ENCODE peak calls at places on chromosomes 2 and 18, in four cellular contexts. V is GM12878, G is HEK293T, U is HepG2. D is an unnamed sample.

GRCh38 chr18:49655266-49656097 is 93.6 kb downstream of the LIPG start:
- DNase-seq in V (no peak), G (no peak), U (no peak), D (no peak)

GRCh38 chr2:2229898-2230817 is 100.9 kb downstream of the MYT1L start:
- DNase-seq in V (no peak), G (no peak), U (no peak), D (no peak)

GRCh38 chr2:129087133-129087813 is 768.6 kb upstream of the HS6ST1 start:
- DNase-seq in V (no peak), G (no peak), U (no peak), D (no peak)

GRCh38 chr2:236939271-236939670 is 146.4 kb upstream of the COPS8 start:
- DNase-seq in V (no peak), G (no peak), U (no peak), D (no peak)

GRCh38 chr2:30465171-30465545 is 18.1 kb downstream of the LCLAT1 start:
- DNase-seq in V (no peak), G (no peak), U (no peak), D (peak)

GRCh38 chr2:141630531-141630930 is 500.3 kb downstream of the LRP1B start:
- DNase-seq in V (no peak), G (no peak), U (no peak), D (no peak)

GRCh38 chr2:67669796-67670195 is 272.7 kb downstream of the ETAA1 start:
- DNase-seq in V (no peak), G (no peak), U (no peak), D (no peak)

GRCh38 chr18:5995626-5996025 is 100.3 kb upstream of the TMEM200C start:
- DNase-seq in V (no peak), G (no peak), U (no peak), D (no peak)

GRCh38 chr2:111123751-111124150 is 3.0 kb downstream of the BCL2L11 start:
- DNase-seq in V (no peak), G (no peak), U (no peak), D (no peak)

GRCh38 chr2:173690349-173690748 is 274.8 kb downstream of the SP3 start:
- DNase-seq in V (no peak), G (no peak), U (no peak), D (no peak)

GRCh38 chr2:50674876-50675275 is 357.1 kb downstream of the NRXN1 start:
- DNase-seq in V (no peak), G (no peak), U (peak), D (no peak)

GRCh38 chr2:179104736-179105135 is 54.8 kb upstream of the CCDC141 start:
- DNase-seq in V (no peak), G (no peak), U (no peak), D (no peak)

GRCh38 chr2:42192642-42193566 is 23.8 kb downstream of the EML4 start:
- DNase-seq in V (no peak), G (no peak), U (no peak), D (no peak)

GRCh38 chr18:7572837-7573236 is 5.7 kb downstream of the PTPRM start:
- DNase-seq in V (peak), G (no peak), U (no peak), D (no peak)

GRCh38 chr2:205593891-205594290 is 88.4 kb upstream of the NRP2 start:
- DNase-seq in V (no peak), G (no peak), U (no peak), D (no peak)

GRCh38 chr2:108106746-108107145 is 120.4 kb downstream of the SLC5A7 start:
- DNase-seq in V (no peak), G (no peak), U (no peak), D (no peak)
- TF ChIP-seq FOXK2 in V (no peak), G (no peak), U (no peak), D (no peak)

GRCh38 chr18:63152791-63153190 is 166.8 kb downstream of the BCL2 start:
- DNase-seq in V (no peak), G (no peak), U (no peak), D (no peak)

GRCh38 chr18:63150326-63150725 is 169.2 kb downstream of the BCL2 start:
- DNase-seq in V (no peak), G (no peak), U (no peak), D (no peak)

GRCh38 chr18:63150942-63151421 is 168.6 kb downstream of the BCL2 start:
- DNase-seq in V (no peak), G (no peak), U (no peak), D (no peak)

GRCh38 chr18:63154350-63155152 is 165.0 kb downstream of the BCL2 start:
- DNase-seq in V (no peak), G (no peak), U (no peak), D (no peak)

GRCh38 chr18:63152096-63152495 is 167.5 kb downstream of the BCL2 start:
- DNase-seq in V (no peak), G (no peak), U (no peak), D (no peak)
- TF ChIP-seq FOXK2 in V (no peak), G (no peak), U (no peak), D (no peak)

DNA sequence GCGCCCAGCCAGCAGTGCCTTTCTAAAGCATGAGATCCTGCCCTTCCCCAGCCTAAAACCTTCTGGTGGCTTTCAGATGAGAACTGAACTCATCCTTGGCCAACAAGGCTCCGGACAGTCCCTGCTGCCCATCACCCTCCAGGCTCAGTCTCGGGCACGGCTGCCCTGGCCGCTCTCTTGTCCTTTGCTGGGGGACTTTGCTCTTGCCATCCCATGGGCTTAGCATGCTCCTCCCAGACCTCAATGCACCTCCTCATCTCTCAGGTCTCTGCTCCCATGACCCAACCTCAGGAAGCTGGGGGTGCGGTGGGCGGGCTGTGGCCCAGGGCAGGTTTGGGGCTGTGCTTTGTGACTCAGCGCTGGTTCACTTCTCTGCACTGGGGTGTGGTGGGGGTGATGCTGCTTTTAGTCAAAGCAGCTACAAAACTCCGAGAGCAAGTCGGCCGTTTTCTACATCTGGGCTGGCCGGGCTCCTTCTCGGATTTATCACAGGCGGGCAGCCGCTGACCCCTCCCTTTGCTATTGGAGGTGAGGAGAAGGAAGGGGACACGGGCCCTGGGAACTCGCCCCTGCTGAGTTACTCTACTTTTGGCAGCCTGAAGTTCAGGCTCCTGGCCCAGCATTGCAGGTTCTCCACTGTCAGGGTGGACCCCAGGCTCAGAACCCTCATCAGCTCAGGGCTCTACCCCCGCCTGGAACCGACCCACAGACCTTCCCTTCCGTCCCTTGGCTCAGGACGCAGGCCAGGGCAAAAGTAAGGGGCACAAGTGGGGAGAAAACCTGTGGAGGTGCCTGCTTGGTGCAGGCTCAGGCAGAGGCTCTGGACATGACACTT is 90.6 kb upstream of the TAF1B start:
- DNase-seq in V (no peak), G (no peak), U (peak), D (peak)
- TF ChIP-seq FOXK2 in V (no peak), G (no peak), U (no peak), D (no peak)

GRCh38 chr2:149799296-149799695 is 211.7 kb upstream of the MMADHC start:
- DNase-seq in V (no peak), G (no peak), U (no peak), D (no peak)
- TF ChIP-seq FOXK2 in V (no peak), G (no peak), U (no peak), D (no peak)

DNA sequence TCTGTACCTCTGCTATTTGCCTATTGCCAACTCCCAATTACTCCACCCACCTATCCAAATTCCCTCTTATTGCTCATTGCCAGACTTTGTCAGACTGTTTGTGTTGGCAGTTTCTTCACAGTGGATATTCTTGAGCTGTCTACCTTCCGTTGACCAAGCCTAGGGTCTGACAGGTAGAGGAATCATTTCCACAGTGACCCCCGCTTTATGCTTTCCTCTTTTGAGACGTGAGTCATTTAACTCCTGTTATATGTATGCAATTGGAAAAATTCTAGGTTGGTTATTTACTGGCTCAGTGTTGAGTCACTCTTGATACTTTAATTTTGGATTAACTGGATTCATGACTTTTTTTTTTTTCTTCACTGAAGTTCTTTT is 187.7 kb downstream of the IRS1 start:
- DNase-seq in V (no peak), G (no peak), U (no peak), D (no peak)
- TF ChIP-seq FOXK2 in V (no peak), G (no peak), U (no peak), D (no peak)

DNA sequence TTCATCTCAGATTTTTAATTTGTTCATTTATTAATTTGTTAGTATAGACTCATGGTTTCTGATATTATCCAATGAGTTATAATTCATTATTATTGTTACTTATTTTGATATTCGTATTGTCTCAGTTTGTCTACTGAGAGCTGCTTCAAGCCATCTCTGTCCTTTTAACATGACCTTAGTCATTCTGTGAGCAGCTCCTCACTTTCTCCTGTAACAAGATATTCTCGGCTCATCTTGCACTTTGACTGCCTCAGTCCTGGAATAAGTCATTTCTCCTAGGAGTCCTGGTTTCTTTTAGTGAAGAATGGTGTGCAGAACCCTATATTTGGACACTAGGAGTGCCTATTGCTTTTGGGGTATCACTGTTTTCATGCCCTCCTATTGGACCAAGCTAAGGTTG is 13.2 kb downstream of the ASB1 start:
- DNase-seq in V (no peak), G (no peak), U (no peak), D (no peak)
- TF ChIP-seq FOXK2 in V (no peak), G (no peak), U (no peak), D (no peak)

DNA sequence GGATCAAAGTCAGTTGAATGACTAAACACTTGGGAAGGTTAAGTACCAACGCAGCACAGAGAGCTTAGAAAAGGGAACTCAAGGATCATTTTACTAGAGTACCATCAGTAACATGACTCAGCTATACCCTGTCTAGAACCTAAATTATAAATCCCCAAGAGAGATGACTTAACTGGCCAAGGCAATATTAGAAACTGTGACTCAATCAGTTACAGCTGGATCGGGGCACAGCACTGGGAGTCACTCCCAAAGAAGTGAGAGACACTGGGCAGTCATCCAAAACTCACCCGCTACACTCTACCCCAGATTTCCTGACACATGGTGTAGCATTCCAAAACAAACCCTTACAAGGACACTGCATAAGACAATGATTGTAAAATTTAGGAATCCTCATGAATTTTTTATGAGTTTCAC is 17.7 kb downstream of the IWS1 start:
- DNase-seq in V (no peak), G (peak), U (peak), D (peak)
- TF ChIP-seq FOXK2 in V (no peak), G (no peak), U (no peak), D (no peak)

GRCh38 chr18:2872095-2872494 is 25.3 kb downstream of the EMILIN2 start:
- DNase-seq in V (no peak), G (no peak), U (no peak), D (no peak)
- TF ChIP-seq FOXK2 in V (no peak), G (no peak), U (no peak), D (no peak)

DNA sequence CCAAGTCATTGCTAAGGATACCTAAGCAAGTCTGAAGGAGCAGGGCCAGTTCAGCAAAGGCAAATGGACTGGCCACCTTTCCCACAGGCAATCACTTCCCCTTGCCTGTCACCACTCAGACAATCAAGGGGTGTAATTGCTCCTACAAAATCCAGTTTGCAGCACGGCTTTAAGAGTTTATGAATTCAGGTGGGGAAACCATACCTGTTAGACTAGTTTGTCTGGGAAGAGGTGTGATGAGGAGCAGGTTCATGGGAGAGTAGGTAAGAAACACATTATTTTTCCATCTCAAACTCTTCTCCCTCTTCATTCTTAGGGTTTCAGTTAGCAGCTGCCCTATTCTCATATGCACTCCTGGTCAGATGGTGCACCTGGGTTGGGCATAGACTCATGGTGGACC is 102.5 kb downstream of the EVA1A start:
- DNase-seq in V (no peak), G (no peak), U (no peak), D (no peak)
- TF ChIP-seq FOXK2 in V (no peak), G (no peak), U (no peak), D (no peak)

GRCh38 chr2:186573528-186573927 is 16.3 kb upstream of the ITGAV start:
- DNase-seq in V (no peak), G (no peak), U (no peak), D (no peak)

GRCh38 chr2:186575302-186575701 is 14.6 kb upstream of the ITGAV start:
- DNase-seq in V (no peak), G (peak), U (peak), D (peak)

GRCh38 chr2:186569906-186570305 is 19.9 kb upstream of the ITGAV start:
- DNase-seq in V (no peak), G (no peak), U (peak), D (no peak)

GRCh38 chr2:186570587-186570986 is 19.3 kb upstream of the ITGAV start:
- DNase-seq in V (no peak), G (no peak), U (peak), D (no peak)

GRCh38 chr2:186572705-186573104 is 17.2 kb upstream of the ITGAV start:
- DNase-seq in V (no peak), G (no peak), U (no peak), D (no peak)
- TF ChIP-seq FOXK2 in V (no peak), G (no peak), U (no peak), D (no peak)

D was measured in K562.